ENCODE peak calls at places on chromosome 15, in ten cellular contexts. L is SW 1271; X is astrocyte of the hippocampus; J is mucosa of descending colon; N is stimulated activated CD8-positive, alpha-beta memory T cell treated with anti-CD3 and anti-CD28 coated beads, Interleukin-15, amount 100 ng/mL, for 24 hours; C is astrocyte of the spinal cord; Q is SK-N-DZ; W is T-cell; R is stimulated activated CD4-positive, alpha-beta T cell treated with anti-CD3 and anti-CD28 coated beads, Interleukin-4, amount 100 ng/mL, for 48 hours; H is upper lobe of right lung. V is an unnamed sample.
A peak's percentile ranks its signal among the peaks of the same experiment; 100 is the strongest.

GRCh38 chr15:76330281-76330680 is 6.3 kb upstream of the ISL2 start:
- DNase-seq in L (peak; percentile 57), X (peak; percentile 74), J (peak; percentile 52), N (no peak), C (peak; percentile 49), Q (peak; percentile 75), W (no peak), R (no peak), H (no peak), V (peak; percentile 66)

GRCh38 chr15:28096411-28096719 is 2.8 kb downstream of the OCA2 start:
- DNase-seq in L (no peak), X (no peak), J (no peak), N (no peak), C (peak; percentile 40), Q (no peak), W (no peak), R (no peak), H (no peak), V (no peak)

GRCh38 chr15:31387483-31388118 is 61.0 kb downstream of the KLF13 start:
- DNase-seq in L (no peak), X (peak; percentile 77), J (no peak), N (no peak), C (peak; percentile 71), Q (no peak), W (no peak), R (no peak), H (no peak), V (peak; percentile 43)

GRCh38 chr15:37134699-37135131 is 34.4 kb upstream of the MEIS2 start:
- DNase-seq in L (peak; percentile 38), X (peak; percentile 53), J (no peak), N (no peak), C (peak; percentile 49), Q (peak; percentile 53), W (no peak), R (no peak), H (no peak), V (peak; percentile 29)

GRCh38 chr15:75211436-75212199 is 9.9 kb downstream of the C15orf39 start:
- DNase-seq in L (no peak), X (no peak), J (no peak), N (no peak), C (no peak), Q (no peak), W (no peak), R (no peak), H (no peak), V (no peak)

GRCh38 chr15:93428135-93428534 is 339.1 kb upstream of the RGMA start:
- DNase-seq in L (no peak), X (peak; percentile 31), J (no peak), N (no peak), C (no peak), Q (no peak), W (no peak), R (no peak), H (no peak), V (no peak)

GRCh38 chr15:88649286-88649733 is 10.5 kb downstream of the ISG20 start:
- DNase-seq in L (peak; percentile 80), X (peak; percentile 82), J (peak; percentile 63), N (no peak), C (peak; percentile 87), Q (no peak), W (peak; percentile 71), R (peak; percentile 65), H (no peak), V (peak; percentile 76)

GRCh38 chr15:90400759-90401314 is 12.8 kb downstream of the IQGAP1 start:
- DNase-seq in L (peak; percentile 100), X (peak; percentile 96), J (peak; percentile 38), N (no peak), C (peak; percentile 97), Q (no peak), W (peak; percentile 49), R (no peak), H (peak; percentile 73), V (peak; percentile 93)

GRCh38 chr15:80526556-80527340 is 122.6 kb downstream of the ARNT2 start:
- DNase-seq in L (no peak), X (peak; percentile 87), J (no peak), N (no peak), C (peak; percentile 79), Q (no peak), W (no peak), R (no peak), H (no peak), V (no peak)

GRCh38 chr15:64901914-64902313 is 9.8 kb upstream of the ANKDD1A start:
- DNase-seq in L (no peak), X (no peak), J (no peak), N (no peak), C (no peak), Q (no peak), W (no peak), R (no peak), H (no peak), V (no peak)

GRCh38 chr15:53473886-53474285 is 285.6 kb downstream of the WDR72 start:
- DNase-seq in L (no peak), X (no peak), J (no peak), N (no peak), C (no peak), Q (no peak), W (no peak), R (no peak), H (no peak), V (no peak)

GRCh38 chr15:98717942-98718341 is 69.6 kb downstream of the IGF1R start:
- DNase-seq in L (no peak), X (no peak), J (no peak), N (no peak), C (no peak), Q (no peak), W (no peak), R (no peak), H (no peak), V (no peak)

GRCh38 chr15:67030036-67030762 is 35.2 kb upstream of the SMAD3 start:
- DNase-seq in L (no peak), X (no peak), J (no peak), N (no peak), C (no peak), Q (no peak), W (no peak), R (no peak), H (no peak), V (no peak)

GRCh38 chr15:66293085-66293418 is 316 bp upstream of the DIS3L start:
- DNase-seq in L (peak; percentile 63), X (no peak), J (peak; percentile 34), N (no peak), C (peak; percentile 1), Q (no peak), W (no peak), R (no peak), H (no peak), V (no peak)

GRCh38 chr15:66196565-66196964 is 57.0 kb downstream of the MEGF11 start:
- DNase-seq in L (peak; percentile 39), X (peak; percentile 79), J (no peak), N (no peak), C (peak; percentile 5), Q (no peak), W (no peak), R (no peak), H (no peak), V (peak; percentile 54)